ENCODE peak calls at places on chromosomes 16 and 17, in six cellular contexts. G is HepG2, S is WTC11, Q is K562, P is H1, Y is GM12878. T is an unnamed sample.

GRCh38 chr16:10851512-10851911 is 25.5 kb upstream of the CIITA start:
- DNase-seq in G (no peak), S (no peak), Q (no peak), P (no peak), Y (no peak), T (peak)

GRCh38 chr16:10970065-10970464 is 25.7 kb downstream of the CLEC16A start:
- DNase-seq in G (no peak), S (no peak), Q (no peak), P (no peak), Y (no peak), T (no peak)

GRCh38 chr17:43536236-43537088 is 9.7 kb downstream of the ETV4 start:
- DNase-seq in G (no peak), S (no peak), Q (no peak), P (no peak), Y (no peak), T (peak)

GRCh38 chr16:67917140-67917851 is 14.4 kb downstream of the CTRL start:
- DNase-seq in G (no peak), S (no peak), Q (no peak), P (no peak), Y (no peak), T (no peak)

GRCh38 chr17:40726919-40727318 is 23.4 kb upstream of the KRT24 start:
- DNase-seq in G (peak), S (no peak), Q (no peak), P (no peak), Y (no peak), T (peak)

GRCh38 chr16:14562691-14563491 is 67.2 kb downstream of the PARN start:
- DNase-seq in G (peak), S (no peak), Q (no peak), P (no peak), Y (no peak), T (peak)

GRCh38 chr17:4204676-4205075 is 59.1 kb downstream of the ANKFY1 start:
- DNase-seq in G (no peak), S (no peak), Q (no peak), P (no peak), Y (no peak), T (no peak)

GRCh38 chr17:19886116-19886515 is 18.4 kb upstream of the ULK2 start:
- DNase-seq in G (no peak), S (no peak), Q (no peak), P (no peak), Y (no peak), T (no peak)

GRCh38 chr17:79667746-79668145 is 56.9 kb upstream of the RBFOX3 start:
- DNase-seq in G (no peak), S (no peak), Q (no peak), P (no peak), Y (no peak), T (no peak)

GRCh38 chr16:22206847-22207714 is 1.0 kb downstream of the EEF2K start:
- DNase-seq in G (no peak), S (peak), Q (peak), P (no peak), Y (peak), T (peak)

GRCh38 chr17:40070895-40071719 is 8.3 kb downstream of the THRA start:
- DNase-seq in G (no peak), S (no peak), Q (peak), P (no peak), Y (no peak), T (peak)

GRCh38 chr16:9053006-9053601 is 38.3 kb upstream of the HAPSTR1 start:
- DNase-seq in G (peak), S (peak), Q (peak), P (peak), Y (no peak), T (peak)

GRCh38 chr17:50765454-50766221 is 1.7 kb downstream of the ANKRD40CL start:
- DNase-seq in G (peak), S (no peak), Q (no peak), P (no peak), Y (peak), T (no peak)

GRCh38 chr17:12622726-12623125 is 43.0 kb upstream of the MYOCD start:
- DNase-seq in G (no peak), S (no peak), Q (no peak), P (no peak), Y (no peak), T (no peak)

GRCh38 chr16:81873843-81874752 is 95.0 kb downstream of the PLCG2 start:
- DNase-seq in G (peak), S (peak), Q (peak), P (no peak), Y (no peak), T (peak)

GRCh38 chr16:58338205-58338604 is 43.4 kb upstream of the PRSS54 start:
- DNase-seq in G (no peak), S (no peak), Q (no peak), P (no peak), Y (no peak), T (no peak)

GRCh38 chr16:79703066-79703465 is 102.5 kb upstream of the MAF start:
- DNase-seq in G (no peak), S (no peak), Q (no peak), P (no peak), Y (no peak), T (no peak)

GRCh38 chr16:85382717-85383118 is 230.4 kb upstream of the GSE1 start:
- DNase-seq in G (no peak), S (no peak), Q (no peak), P (no peak), Y (no peak), T (no peak)

GRCh38 chr17:70913086-70913485 is 743.8 kb downstream of the KCNJ2 start:
- DNase-seq in G (no peak), S (no peak), Q (no peak), P (no peak), Y (no peak), T (no peak)

GRCh38 chr16:30518552-30518951 is 7.8 kb downstream of the ZNF768 start:
- DNase-seq in G (no peak), S (no peak), Q (no peak), P (no peak), Y (no peak), T (no peak)

GRCh38 chr16:16887193-16887592 is 508.3 kb downstream of the NPIPA7 start:
- DNase-seq in G (no peak), S (no peak), Q (no peak), P (no peak), Y (no peak), T (no peak)

GRCh38 chr16:22077700-22078313 is 14.5 kb upstream of the VWA3A start:
- DNase-seq in G (peak), S (peak), Q (peak), P (no peak), Y (no peak), T (peak)

GRCh38 chr17:55609737-55610201 is 98.5 kb upstream of the SMIM36 start:
- DNase-seq in G (no peak), S (no peak), Q (no peak), P (no peak), Y (no peak), T (no peak)

GRCh38 chr17:59451706-59452105 is 113.7 kb upstream of the DHX40 start:
- DNase-seq in G (no peak), S (no peak), Q (no peak), P (no peak), Y (no peak), T (peak)

GRCh38 chr16:87602005-87602790 is at the start of gene JPH3:
- DNase-seq in G (no peak), S (peak), Q (peak), P (peak), Y (no peak), T (peak)

GRCh38 chr16:77207029-77207428 is 7.8 kb downstream of the SYCE1L start:
- DNase-seq in G (no peak), S (no peak), Q (no peak), P (no peak), Y (no peak), T (no peak)

GRCh38 chr16:86611517-86611840 is 33.1 kb downstream of the FOXL1 start:
- DNase-seq in G (no peak), S (no peak), Q (no peak), P (no peak), Y (no peak), T (no peak)

GRCh38 chr16:48635199-48635718 is 25.3 kb upstream of the N4BP1 start:
- DNase-seq in G (no peak), S (no peak), Q (no peak), P (no peak), Y (no peak), T (no peak)

GRCh38 chr16:23754594-23755483 is at the start of gene CHP2:
- DNase-seq in G (no peak), S (peak), Q (peak), P (no peak), Y (no peak), T (peak)

GRCh38 chr17:63519116-63519881 is 3.9 kb upstream of the KCNH6 start:
- DNase-seq in G (no peak), S (no peak), Q (no peak), P (no peak), Y (no peak), T (no peak)

GRCh38 chr16:4520913-4521312 is 17.7 kb downstream of the CDIP1 start:
- DNase-seq in G (no peak), S (no peak), Q (no peak), P (no peak), Y (no peak), T (no peak)

DNA sequence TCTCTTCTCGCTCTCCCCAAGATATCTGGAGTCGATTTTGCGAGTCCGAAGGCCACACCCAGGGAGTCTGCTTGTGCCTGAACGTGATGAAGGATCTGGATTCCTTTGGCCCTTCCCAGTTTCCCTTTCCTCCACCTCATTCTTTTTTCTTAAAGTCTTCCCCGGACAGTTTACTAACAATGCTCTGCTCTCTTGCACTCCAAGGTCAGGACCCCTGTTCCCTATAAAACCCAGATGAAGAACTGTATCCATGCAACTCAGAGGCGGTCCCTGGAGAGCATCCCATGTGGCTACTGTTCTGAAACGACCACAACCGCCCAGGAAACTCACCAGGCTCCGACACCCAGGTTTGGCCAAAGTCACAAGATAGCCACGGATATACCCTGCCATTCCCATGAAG is 125.5 kb upstream of the ZFHX3 start:
- DNase-seq in G (no peak), S (no peak), Q (no peak), P (no peak), Y (no peak), T (no peak)
- TF ChIP-seq CREB1 in G (no peak), S (no peak), Q (no peak), P (no peak), Y (no peak), T (no peak)

DNA sequence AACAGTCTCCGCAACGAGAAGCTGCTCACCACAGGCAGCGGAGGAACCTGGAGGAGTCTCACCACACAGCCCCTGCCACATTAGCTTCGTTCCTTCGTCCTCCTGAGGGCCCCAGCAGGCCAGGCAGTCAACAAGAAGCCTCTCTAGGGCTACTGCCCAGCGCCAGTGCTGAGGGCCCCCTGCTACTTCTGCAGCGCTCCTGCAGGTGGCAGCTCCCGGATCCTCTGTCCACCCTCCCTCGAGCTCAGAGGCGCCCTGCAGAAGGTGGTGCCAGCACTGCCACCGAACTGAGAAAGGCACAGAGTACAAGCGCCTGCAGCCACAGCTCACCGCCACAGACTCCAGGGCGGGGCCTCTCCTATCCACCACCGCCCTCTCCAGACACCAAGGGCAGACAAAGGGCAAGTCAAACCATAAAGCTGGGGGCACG is 27.3 kb downstream of the KDM8 start:
- DNase-seq in G (no peak), S (peak), Q (no peak), P (no peak), Y (no peak), T (peak)
- TF ChIP-seq CREB1 in G (no peak), S (no peak), Q (no peak), P (no peak), Y (no peak), T (no peak)

GRCh38 chr17:48153711-48154642 is 46.4 kb downstream of the SNX11 start:
- DNase-seq in G (peak), S (peak), Q (peak), P (no peak), Y (no peak), T (peak)
- TF ChIP-seq CREB1 in G (no peak), S (no peak), Q (no peak), P (no peak), Y (no peak), T (no peak)

GRCh38 chr17:76271669-76272540 is 6.8 kb downstream of the UBALD2 start:
- DNase-seq in G (no peak), S (peak), Q (peak), P (no peak), Y (peak), T (peak)
- TF ChIP-seq CREB1 in G (no peak), S (no peak), Q (peak), P (no peak), Y (no peak), T (peak)

DNA sequence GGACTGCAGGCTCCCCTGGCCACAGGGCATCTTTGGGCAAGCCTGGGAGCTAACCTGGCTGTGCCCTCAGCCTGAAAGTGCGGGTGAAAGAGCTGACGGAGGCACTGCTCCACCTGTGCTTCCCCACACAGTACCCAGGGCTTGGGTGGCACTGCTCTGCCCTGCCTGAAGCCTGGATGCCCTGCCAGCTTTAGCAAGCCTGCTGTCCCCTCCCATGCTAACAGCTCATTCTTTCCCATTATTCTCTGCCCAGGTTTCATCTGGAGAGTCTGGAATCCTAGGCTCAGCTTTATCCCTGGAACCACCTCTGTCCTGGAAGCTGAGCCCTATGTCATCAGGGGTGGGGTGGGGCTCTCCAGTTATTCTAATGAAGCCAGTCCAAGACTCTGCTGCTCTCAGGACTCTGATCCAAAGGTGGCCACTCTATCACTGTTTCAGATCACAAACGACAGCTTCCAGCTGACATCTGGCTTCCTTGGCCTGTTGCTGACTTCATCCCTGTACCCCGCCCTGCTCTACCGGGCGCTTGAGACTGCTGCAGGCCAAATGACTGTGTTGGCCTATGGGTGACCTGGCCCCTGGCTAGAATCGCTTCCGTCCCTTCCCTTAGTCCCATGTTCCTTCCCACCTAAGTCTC is 29.3 kb downstream of the HIC1 start:
- DNase-seq in G (no peak), S (no peak), Q (peak), P (no peak), Y (no peak), T (no peak)
- TF ChIP-seq CREB1 in G (no peak), S (no peak), Q (no peak), P (no peak), Y (no peak), T (no peak)

DNA sequence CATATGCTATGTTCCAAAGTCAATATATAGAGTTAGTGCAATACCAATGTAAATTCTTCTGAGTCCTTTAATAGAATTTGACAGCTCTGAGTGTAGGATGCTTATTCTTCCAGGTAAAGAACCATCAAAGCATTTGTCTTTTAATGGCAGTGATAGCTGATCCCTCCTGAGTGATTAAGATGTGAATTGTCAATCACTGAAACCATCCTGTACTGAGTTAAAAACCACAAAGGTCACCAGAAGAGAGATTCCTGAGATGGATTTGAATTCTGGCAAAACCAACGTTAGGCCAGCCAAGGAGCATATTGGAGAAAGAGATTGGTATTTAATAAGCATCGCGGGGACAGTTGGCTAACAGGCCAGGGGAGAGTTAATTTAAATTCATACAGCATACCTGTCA is 49.0 kb upstream of the CCL1 start:
- DNase-seq in G (no peak), S (no peak), Q (no peak), P (no peak), Y (no peak), T (no peak)
- TF ChIP-seq CREB1 in G (no peak), S (no peak), Q (no peak), P (no peak), Y (no peak), T (no peak)